ENCODE peak calls at places on chromosomes 16 and 17, in ten cellular contexts. E, O, Y, J, B, A, I, P, C and U are unnamed samples.

GRCh38 chr17:17818088-17818526 is 18.7 kb downstream of the SREBF1 start:
- DNase-seq in J (peak; percentile 68), C (peak; percentile 67), I (no peak), B (no peak), E (no peak), P (peak; percentile 78), O (no peak), Y (no peak), A (peak; percentile 60), U (no peak)

GRCh38 chr17:21551081-21551881 is 141.0 kb upstream of the KCNJ18 start:
- DNase-seq in I (peak; percentile 54), A (peak; percentile 86), E (peak; percentile 65), O (peak; percentile 86), C (peak; percentile 88), B (peak; percentile 65), Y (peak; percentile 25), J (peak; percentile 95), P (peak; percentile 90), U (no peak)

GRCh38 chr17:82835766-82836512 is 3.9 kb downstream of the ZNF750 start:
- DNase-seq in B (no peak), A (no peak), C (no peak), I (no peak), P (peak; percentile 53), Y (no peak), J (no peak), O (no peak), E (no peak), U (peak; percentile 23)

GRCh38 chr16:51540259-51540658 is 389.2 kb upstream of the SALL1 start:
- DNase-seq in A (no peak), B (no peak), E (no peak), O (no peak), C (no peak), Y (no peak), P (no peak), J (peak; percentile 74), I (no peak), U (no peak)

GRCh38 chr16:83705856-83706255 is 101.9 kb upstream of the HSBP1 start:
- DNase-seq in Y (no peak), C (no peak), I (no peak), J (peak; percentile 21), B (peak; percentile 51), A (no peak), P (no peak), E (no peak), O (no peak), U (no peak)

GRCh38 chr16:27676807-27677206 is 126.9 kb downstream of the KATNIP start:
- DNase-seq in P (no peak), B (no peak), J (peak; percentile 53), O (no peak), I (no peak), Y (no peak), E (no peak), C (no peak), A (no peak), U (no peak)

GRCh38 chr17:76397687-76398522 is 13.5 kb downstream of the SPHK1 start:
- DNase-seq in J (peak; percentile 87), E (peak; percentile 76), P (peak; percentile 91), O (peak; percentile 88), B (peak; percentile 24), I (peak; percentile 66), Y (peak; percentile 74), C (peak; percentile 95), A (peak; percentile 90), U (peak; percentile 38)

GRCh38 chr16:1610841-1611653 is 825 bp downstream of the IFT140 start:
- DNase-seq in E (no peak), A (no peak), C (no peak), Y (no peak), I (no peak), B (peak; percentile 49), O (no peak), J (peak; percentile 42), P (no peak), U (no peak)

GRCh38 chr16:66167564-66168291 is 198.8 kb upstream of the CDH5 start:
- DNase-seq in J (no peak), A (peak; percentile 61), O (no peak), B (no peak), E (no peak), I (no peak), Y (no peak), P (no peak), C (no peak), U (no peak)

GRCh38 chr17:35252646-35253045 is 9.8 kb downstream of the SLFN5 start:
- DNase-seq in C (no peak), A (no peak), O (no peak), Y (no peak), P (no peak), I (no peak), J (peak; percentile 20), E (no peak), B (no peak), U (no peak)

GRCh38 chr17:3935140-3935542 is 18.9 kb upstream of the P2RX1 start:
- DNase-seq in E (no peak), Y (peak; percentile 27), P (peak; percentile 88), B (no peak), I (peak; percentile 14), A (peak; percentile 88), C (peak; percentile 86), O (no peak), J (peak; percentile 32), U (no peak)

GRCh38 chr16:56763305-56763916 is 33.5 kb downstream of the NUP93 start:
- DNase-seq in E (no peak), J (no peak), O (no peak), C (no peak), Y (no peak), P (no peak), I (no peak), B (no peak), A (no peak), U (no peak)

GRCh38 chr17:20120835-20121234 is 111.7 kb downstream of the SPECC1 start:
- DNase-seq in E (no peak), Y (no peak), J (no peak), A (no peak), O (no peak), I (no peak), P (no peak), B (no peak), C (no peak), U (no peak)

GRCh38 chr16:87608400-87608985 is 6.2 kb downstream of the JPH3 start:
- DNase-seq in E (no peak), C (no peak), O (no peak), P (peak; percentile 77), Y (no peak), B (no peak), J (peak; percentile 74), I (peak; percentile 46), A (peak; percentile 88), U (no peak)

GRCh38 chr17:34850964-34851363 is 110.3 kb downstream of the CCT6B start:
- DNase-seq in P (no peak), A (no peak), I (no peak), C (no peak), B (no peak), J (no peak), O (no peak), E (no peak), Y (no peak), U (no peak)

GRCh38 chr17:57662644-57663308 is 82.3 kb downstream of the CCDC182 start:
- DNase-seq in Y (peak; percentile 89), C (peak; percentile 96), B (peak; percentile 88), E (peak; percentile 17), O (peak; percentile 98), I (peak; percentile 4), J (peak; percentile 99), A (peak; percentile 90), P (peak; percentile 95), U (peak; percentile 96)

GRCh38 chr16:19348578-19349315 is 63.2 kb downstream of the CLEC19A start:
- DNase-seq in Y (peak; percentile 62), A (peak; percentile 38), O (no peak), J (peak; percentile 10), C (peak; percentile 93), P (no peak), B (no peak), I (no peak), E (no peak), U (no peak)

GRCh38 chr17:954431-955164 is 25.0 kb downstream of the NXN start:
- DNase-seq in I (no peak), C (no peak), O (no peak), J (no peak), A (peak; percentile 70), E (no peak), P (no peak), Y (no peak), B (no peak), U (no peak)

GRCh38 chr17:74159226-74159840 is 44.1 kb upstream of the RPL38 start:
- DNase-seq in C (no peak), J (no peak), A (no peak), I (no peak), P (peak; percentile 29), B (no peak), Y (no peak), O (no peak), E (no peak), U (no peak)

GRCh38 chr16:46911038-46911437 is 26.9 kb downstream of the GPT2 start:
- DNase-seq in B (no peak), E (no peak), A (no peak), C (no peak), I (no peak), Y (no peak), P (no peak), O (peak; percentile 29), J (no peak), U (no peak)

GRCh38 chr17:7809086-7809790 is 24.8 kb upstream of the KDM6B start:
- DNase-seq in O (no peak), B (no peak), P (no peak), Y (no peak), I (peak; percentile 76), E (no peak), A (no peak), J (no peak), C (no peak), U (no peak)

GRCh38 chr17:78915872-78916632 is 9.1 kb downstream of the TIMP2 start:
- DNase-seq in P (peak; percentile 75), A (no peak), E (no peak), B (no peak), Y (no peak), I (peak; percentile 47), C (no peak), J (peak; percentile 93), O (no peak), U (no peak)